ENCODE peak calls at places on chromosomes 11 and 22, in nine cellular contexts. B, Y, A, J, S, X, C, L and Q are unnamed samples.

GRCh38 chr11:11521306-11522002 is 100.4 kb downstream of the GALNT18 start:
- DNase-seq in B (no peak), Y (no peak), A (no peak), J (no peak), S (no peak), X (no peak), C (no peak), L (no peak), Q (no peak)

GRCh38 chr11:91800208-91800914 is 424.3 kb upstream of the FAT3 start:
- DNase-seq in B (no peak), Y (no peak), A (no peak), J (no peak), S (no peak), X (no peak), C (no peak), L (no peak), Q (no peak)

GRCh38 chr11:128895505-128895904 is 4.3 kb downstream of the KCNJ5 start:
- DNase-seq in B (no peak), Y (no peak), A (no peak), J (no peak), S (no peak), X (no peak), C (no peak), L (no peak), Q (no peak)

GRCh38 chr11:118514103-118514502 is 13.2 kb upstream of the TTC36 start:
- DNase-seq in B (no peak), Y (no peak), A (no peak), J (no peak), S (no peak), X (no peak), C (no peak), L (no peak), Q (no peak)

GRCh38 chr11:94793822-94794221 is 25.7 kb downstream of the AMOTL1 start:
- DNase-seq in B (no peak), Y (no peak), A (peak), J (no peak), S (no peak), X (no peak), C (no peak), L (no peak), Q (no peak)

GRCh38 chr11:106228996-106229395 is 151.5 kb downstream of the AASDHPPT start:
- DNase-seq in B (no peak), Y (no peak), A (peak), J (no peak), S (no peak), X (no peak), C (no peak), L (no peak), Q (no peak)

GRCh38 chr22:50303848-50304527 is 3.5 kb downstream of the PLXNB2 start:
- DNase-seq in B (peak), Y (peak), A (no peak), J (no peak), S (no peak), X (no peak), C (peak), L (no peak), Q (peak)

GRCh38 chr11:111829185-111829968 is 42.0 kb downstream of the ALG9 start:
- DNase-seq in B (no peak), Y (no peak), A (no peak), J (no peak), S (no peak), X (no peak), C (no peak), L (no peak), Q (no peak)

GRCh38 chr11:762421-763072 is 14.7 kb downstream of the GATD1 start:
- DNase-seq in B (peak), Y (peak), A (peak), J (peak), S (no peak), X (no peak), C (peak), L (no peak), Q (no peak)

GRCh38 chr11:63602296-63602695 is 11.9 kb downstream of the PLAAT3 start:
- DNase-seq in B (no peak), Y (no peak), A (peak), J (peak), S (no peak), X (no peak), C (no peak), L (no peak), Q (no peak)

GRCh38 chr11:85705805-85706204 is 19.8 kb upstream of the CCDC89 start:
- DNase-seq in B (no peak), Y (no peak), A (no peak), J (no peak), S (no peak), X (no peak), C (no peak), L (no peak), Q (no peak)

GRCh38 chr11:108559904-108560303 is 33.7 kb downstream of the EXPH5 start:
- DNase-seq in B (no peak), Y (no peak), A (peak), J (peak), S (no peak), X (no peak), C (no peak), L (no peak), Q (no peak)

GRCh38 chr11:64286801-64287159 is 1.1 kb downstream of the GPR137 start:
- DNase-seq in B (no peak), Y (no peak), A (no peak), J (no peak), S (no peak), X (no peak), C (no peak), L (no peak), Q (no peak)

GRCh38 chr11:62402226-62402625 is 16.6 kb upstream of the SCGB1A1 start:
- DNase-seq in B (no peak), Y (no peak), A (no peak), J (no peak), S (peak), X (peak), C (no peak), L (no peak), Q (peak)

GRCh38 chr11:112661571-112661970 is 299.6 kb upstream of the NCAM1 start:
- DNase-seq in B (no peak), Y (no peak), A (no peak), J (no peak), S (no peak), X (no peak), C (no peak), L (no peak), Q (no peak)

GRCh38 chr11:120894207-120894989 is 129.5 kb upstream of the TBCEL start:
- DNase-seq in B (no peak), Y (no peak), A (no peak), J (no peak), S (no peak), X (no peak), C (no peak), L (no peak), Q (no peak)

GRCh38 chr11:118605116-118605867 is 2.1 kb upstream of the PHLDB1 start:
- DNase-seq in B (no peak), Y (no peak), A (no peak), J (peak), S (no peak), X (peak), C (no peak), L (no peak), Q (peak)

GRCh38 chr22:43110444-43110926 is at the start of gene BIK:
- DNase-seq in B (peak), Y (peak), A (peak), J (peak), S (peak), X (peak), C (no peak), L (no peak), Q (peak)

GRCh38 chr11:404551-405264 is 10.1 kb downstream of the SIGIRR start:
- DNase-seq in B (no peak), Y (no peak), A (no peak), J (no peak), S (no peak), X (no peak), C (no peak), L (no peak), Q (peak)

GRCh38 chr11:120401506-120401905 is 65.3 kb downstream of the ARHGEF12 start:
- DNase-seq in B (no peak), Y (no peak), A (peak), J (no peak), S (no peak), X (no peak), C (no peak), L (no peak), Q (no peak)

GRCh38 chr11:26276798-26277424 is 55.0 kb upstream of the ANO3 start:
- DNase-seq in B (peak), Y (peak), A (peak), J (peak), S (peak), X (peak), C (peak), L (peak), Q (peak)

GRCh38 chr11:1147792-1148191 is 10.0 kb upstream of the MUC5AC start:
- DNase-seq in B (no peak), Y (no peak), A (no peak), J (no peak), S (no peak), X (no peak), C (no peak), L (no peak), Q (no peak)

GRCh38 chr22:30733081-30733680 is 38.5 kb downstream of the OSBP2 start:
- DNase-seq in B (no peak), Y (no peak), A (peak), J (no peak), S (no peak), X (no peak), C (no peak), L (no peak), Q (no peak)

GRCh38 chr11:69647349-69647748 is 6.4 kb downstream of the CCND1 start:
- DNase-seq in B (no peak), Y (no peak), A (no peak), J (no peak), S (no peak), X (no peak), C (no peak), L (no peak), Q (no peak)

GRCh38 chr11:13776134-13776815 is 107.8 kb downstream of the FAR1 start:
- DNase-seq in B (peak), Y (peak), A (peak), J (no peak), S (peak), X (no peak), C (no peak), L (no peak), Q (no peak)

GRCh38 chr11:848380-848931 is 5.8 kb downstream of the TSPAN4 start:
- DNase-seq in B (peak), Y (peak), A (no peak), J (peak), S (peak), X (no peak), C (peak), L (no peak), Q (peak)

GRCh38 chr11:108589136-108589535 is 4.4 kb downstream of the EXPH5 start:
- DNase-seq in B (no peak), Y (no peak), A (no peak), J (no peak), S (no peak), X (no peak), C (peak), L (no peak), Q (no peak)

GRCh38 chr11:56783448-56784041 is 35.0 kb upstream of the OR9G4 start:
- DNase-seq in B (peak), Y (no peak), A (peak), J (peak), S (no peak), X (no peak), C (peak), L (peak), Q (no peak)

GRCh38 chr22:20153945-20154344 is 3.1 kb upstream of the CCDC188 start:
- DNase-seq in B (no peak), Y (peak), A (no peak), J (peak), S (no peak), X (no peak), C (peak), L (no peak), Q (no peak)

GRCh38 chr11:36452231-36452630 is 57.8 kb downstream of the TRAF6 start:
- DNase-seq in B (no peak), Y (no peak), A (peak), J (no peak), S (no peak), X (no peak), C (no peak), L (no peak), Q (no peak)

GRCh38 chr11:31262761-31263160 is 106.8 kb downstream of the DCDC1 start:
- DNase-seq in B (no peak), Y (no peak), A (peak), J (no peak), S (no peak), X (no peak), C (no peak), L (no peak), Q (no peak)

GRCh38 chr22:41411021-41411851 is 29.5 kb downstream of the TEF start:
- DNase-seq in B (no peak), Y (peak), A (no peak), J (no peak), S (no peak), X (peak), C (peak), L (no peak), Q (no peak)

GRCh38 chr11:80593981-80594380 is 1153.2 kb upstream of the TENM4 start:
- DNase-seq in B (no peak), Y (no peak), A (peak), J (no peak), S (no peak), X (no peak), C (no peak), L (no peak), Q (no peak)

GRCh38 chr11:123454060-123454651 is 24.1 kb downstream of the GRAMD1B start:
- DNase-seq in B (no peak), Y (no peak), A (peak), J (no peak), S (peak), X (no peak), C (no peak), L (no peak), Q (no peak)

GRCh38 chr22:23522642-23523251 is 57.3 kb downstream of the IGLL1 start:
- DNase-seq in B (no peak), Y (no peak), A (no peak), J (peak), S (no peak), X (no peak), C (peak), L (no peak), Q (no peak)